ENCODE peak calls at places on chromosomes 3 and 15, in seven cellular contexts. F is stimulated activated CD4-positive, alpha-beta T cell treated with anti-CD3 and anti-CD28 coated beads, Interleukin-2, amount 100 ng/mL, for 24 hours; E is HTR-8/SVneo; M is cardiac fibroblast; X is uterus; W is left lung; N is IMR-90. Q is an unnamed sample.

GRCh38 chr3:55904716-55905115 is 417.6 kb upstream of the WNT5A start:
- DNase-seq in N (no peak), M (no peak), E (no peak), F (no peak), W (no peak), X (no peak), Q (no peak)

GRCh38 chr3:178677961-178678360 is 141.7 kb downstream of the KCNMB2 start:
- DNase-seq in X (no peak), E (no peak), W (no peak), N (no peak), M (no peak), F (no peak), Q (no peak)

GRCh38 chr3:39812537-39812936 is 3.1 kb downstream of the MYRIP start:
- DNase-seq in E (no peak), M (peak), X (no peak), F (no peak), N (no peak), W (no peak), Q (no peak)

GRCh38 chr15:66923438-66923881 is 141.9 kb upstream of the SMAD3 start:
- DNase-seq in N (no peak), W (no peak), E (no peak), X (no peak), F (peak), M (no peak), Q (no peak)

GRCh38 chr15:42385206-42385979 is 26.1 kb downstream of the CAPN3 start:
- DNase-seq in X (no peak), M (peak), N (peak), W (no peak), E (peak), F (peak), Q (no peak)

GRCh38 chr3:39021465-39022274 is 30.1 kb downstream of the SCN11A start:
- DNase-seq in M (no peak), X (no peak), N (no peak), E (no peak), W (no peak), F (no peak), Q (no peak)

GRCh38 chr3:49173116-49173791 is 1.9 kb downstream of the KLHDC8B start:
- DNase-seq in E (peak), M (no peak), W (no peak), N (no peak), F (no peak), X (peak), Q (no peak)

GRCh38 chr3:112357888-112358287 is 24.9 kb downstream of the CD200 start:
- DNase-seq in W (no peak), M (peak), E (no peak), F (peak), X (no peak), N (no peak), Q (no peak)

GRCh38 chr3:69051796-69052566 is at the start of gene TMF1:
- DNase-seq in W (peak), F (peak), X (peak), N (peak), E (peak), M (peak), Q (peak)

GRCh38 chr15:89482139-89482538 is 14.2 kb downstream of the RHCG start:
- DNase-seq in X (no peak), E (no peak), F (no peak), N (no peak), M (peak), W (no peak), Q (no peak)

GRCh38 chr3:153070153-153070868 is 91.7 kb upstream of the RAP2B start:
- DNase-seq in N (peak), M (peak), F (no peak), E (peak), W (no peak), X (no peak), Q (no peak)

GRCh38 chr15:42064271-42064670 is 30.1 kb downstream of the PLA2G4D start:
- DNase-seq in M (no peak), N (no peak), W (no peak), X (no peak), F (no peak), E (no peak), Q (no peak)

GRCh38 chr3:133547432-133548041 is 25.9 kb upstream of the CDV3 start:
- DNase-seq in N (peak), X (peak), F (no peak), M (peak), W (peak), E (no peak), Q (no peak)

GRCh38 chr15:75573643-75574384 is 5.3 kb downstream of the PTPN9 start:
- DNase-seq in E (no peak), N (no peak), W (no peak), M (no peak), F (no peak), X (no peak), Q (no peak)

GRCh38 chr3:52310861-52311566 is 5.1 kb upstream of the DNAH1 start:
- DNase-seq in W (no peak), E (no peak), F (peak), X (no peak), N (peak), M (no peak), Q (peak)

GRCh38 chr3:25826510-25826909 is 36.6 kb downstream of the OXSM start:
- DNase-seq in N (no peak), E (no peak), X (no peak), W (no peak), F (no peak), M (no peak), Q (no peak)

GRCh38 chr15:31523655-31524049 is 197.0 kb downstream of the KLF13 start:
- DNase-seq in W (no peak), N (no peak), E (no peak), M (no peak), X (no peak), F (no peak), Q (no peak)

GRCh38 chr15:70100495-70101331 is 3.0 kb upstream of the TLE3 start:
- DNase-seq in N (peak), X (peak), W (peak), F (peak), M (peak), E (no peak), Q (peak)

GRCh38 chr3:53137221-53137620 is 7.0 kb upstream of the RFT1 start:
- DNase-seq in N (no peak), M (no peak), E (no peak), F (no peak), W (no peak), X (no peak), Q (no peak)

GRCh38 chr3:132997404-132997803 is 40.8 kb upstream of the TMEM108 start:
- DNase-seq in W (no peak), N (no peak), X (no peak), M (no peak), E (no peak), F (no peak), Q (no peak)

GRCh38 chr15:51132384-51133139 is 37.9 kb upstream of the TNFAIP8L3 start:
- DNase-seq in E (peak), F (peak), X (peak), W (no peak), N (peak), M (peak), Q (no peak)

GRCh38 chr3:37456270-37456708 is 281.9 kb upstream of the LRRFIP2 start:
- DNase-seq in F (no peak), N (no peak), X (peak), M (peak), W (peak), E (no peak), Q (no peak)

GRCh38 chr3:48607519-48607918 is 1.9 kb downstream of the UQCRC1 start:
- DNase-seq in M (peak), E (no peak), W (no peak), X (no peak), F (peak), N (no peak), Q (no peak)

GRCh38 chr3:12335421-12335820 is 46.6 kb downstream of the PPARG start:
- DNase-seq in M (no peak), E (no peak), F (no peak), N (no peak), X (no peak), W (no peak), Q (no peak)

GRCh38 chr3:152260026-152260425 is 8.7 kb upstream of the MBNL1 start:
- DNase-seq in F (no peak), M (peak), W (no peak), N (peak), E (no peak), X (no peak), Q (no peak)

GRCh38 chr3:39255503-39256325 is 24.1 kb downstream of the CX3CR1 start:
- DNase-seq in E (no peak), F (peak), N (no peak), X (no peak), W (peak), M (no peak), Q (peak)

Q was measured in stimulated activated naive B cell treated with anti-CD40 and anti-IgM and Interleukin-4, amounts not matched to agents 10 μg/mL and 1 μg/mL and 100 μg/mL, for 72 hours.